ENCODE peak calls at places on chromosomes 16 and 17, in six cellular contexts. Y, R, O, I, X and H are unnamed samples.

GRCh38 chr16:24062270-24062817 is 193.8 kb upstream of the CACNG3 start:
- DNase-seq in Y (no peak), R (no peak), O (no peak), I (no peak), X (no peak), H (no peak)

GRCh38 chr16:25575363-25575762 is 116.4 kb upstream of the HS3ST4 start:
- DNase-seq in Y (no peak), R (no peak), O (no peak), I (no peak), X (no peak), H (no peak)

GRCh38 chr16:54970016-54970415 is 39.4 kb downstream of the IRX5 start:
- DNase-seq in Y (no peak), R (no peak), O (no peak), I (no peak), X (no peak), H (no peak)

GRCh38 chr17:3963214-3964201 is 729 bp downstream of the ATP2A3 start:
- DNase-seq in Y (no peak), R (no peak), O (peak; percentile 45), I (no peak), X (peak; percentile 59), H (no peak)

GRCh38 chr17:41455236-41455635 is 11.9 kb downstream of the KRT32 start:
- DNase-seq in Y (no peak), R (peak; percentile 63), O (no peak), I (no peak), X (no peak), H (peak; percentile 60)

GRCh38 chr16:11759997-11760396 is 17.3 kb upstream of the TXNDC11 start:
- DNase-seq in Y (no peak), R (no peak), O (no peak), I (no peak), X (no peak), H (no peak)

GRCh38 chr17:80889231-80889896 is 102.3 kb upstream of the CHMP6 start:
- DNase-seq in Y (no peak), R (no peak), O (no peak), I (no peak), X (no peak), H (no peak)

GRCh38 chr17:45990836-45991235 is 8.2 kb upstream of the STH start:
- DNase-seq in Y (no peak), R (no peak), O (no peak), I (no peak), X (no peak), H (no peak)

GRCh38 chr17:46264456-46265198 is 30.3 kb upstream of the LRRC37A start:
- DNase-seq in Y (peak; percentile 81), R (peak; percentile 81), O (no peak), I (no peak), X (no peak), H (peak; percentile 94)

GRCh38 chr16:89687092-89687940 is 827 bp downstream of the CDK10 start:
- DNase-seq in Y (peak; percentile 57), R (peak; percentile 84), O (peak; percentile 89), I (no peak), X (no peak), H (peak; percentile 67)

GRCh38 chr16:85553436-85554113 is 59.5 kb upstream of the GSE1 start:
- DNase-seq in Y (no peak), R (peak; percentile 76), O (peak; percentile 74), I (no peak), X (no peak), H (peak; percentile 68)

GRCh38 chr17:79082311-79083190 is 7.9 kb downstream of the ENGASE start:
- DNase-seq in Y (no peak), R (peak; percentile 54), O (peak; percentile 34), I (no peak), X (peak; percentile 46), H (peak; percentile 42)

GRCh38 chr17:1362964-1363363 is 37.1 kb downstream of the YWHAE start:
- DNase-seq in Y (no peak), R (peak; percentile 68), O (no peak), I (no peak), X (no peak), H (peak; percentile 22)

GRCh38 chr17:4386406-4386805 is 19.9 kb upstream of the UBE2G1 start:
- DNase-seq in Y (no peak), R (peak; percentile 29), O (no peak), I (no peak), X (no peak), H (peak; percentile 52)

GRCh38 chr16:81558444-81559175 is 114.0 kb downstream of the CMIP start:
- DNase-seq in Y (no peak), R (no peak), O (peak; percentile 94), I (no peak), X (no peak), H (no peak)

GRCh38 chr17:16419074-16419928 is 3.9 kb downstream of the TRPV2 start:
- DNase-seq in Y (peak; percentile 90), R (peak; percentile 95), O (peak; percentile 51), I (peak; percentile 58), X (no peak), H (peak; percentile 92)